ENCODE peak calls at places on chromosomes 2 and 18, in eight cellular contexts. S, P, Y, M, B, Z, K and L are unnamed samples.

GRCh38 chr2:218559021-218559420 is 9.1 kb downstream of the USP37 start:
- DNase-seq in B (no peak), M (no peak), P (no peak), Z (no peak), Y (no peak), K (no peak), S (no peak), L (no peak)

GRCh38 chr2:11292464-11293255 is 51.8 kb downstream of the ROCK2 start:
- DNase-seq in Z (no peak), M (peak; percentile 93), Y (no peak), B (no peak), P (no peak), K (no peak), S (no peak), L (peak; percentile 74)

GRCh38 chr2:62540786-62541168 is 34.8 kb upstream of the TMEM17 start:
- DNase-seq in Z (no peak), Y (no peak), B (no peak), P (no peak), S (no peak), K (no peak), M (no peak), L (no peak)

GRCh38 chr2:24411488-24412146 is 51.3 kb upstream of the ITSN2 start:
- DNase-seq in Z (no peak), M (no peak), B (no peak), P (no peak), K (no peak), Y (no peak), S (no peak), L (no peak)

GRCh38 chr2:47310801-47311560 is 92.0 kb upstream of the MSH2 start:
- DNase-seq in P (no peak), Z (no peak), Y (peak; percentile 70), M (no peak), B (no peak), S (no peak), K (peak; percentile 73), L (no peak)

GRCh38 chr2:29697181-29697580 is 224.2 kb downstream of the ALK start:
- DNase-seq in K (no peak), M (no peak), P (no peak), Z (no peak), B (no peak), S (no peak), Y (no peak), L (no peak)

GRCh38 chr2:146652311-146652710 is 1192.5 kb upstream of the ACVR2A start:
- DNase-seq in M (no peak), B (no peak), S (no peak), K (no peak), Y (no peak), P (no peak), Z (no peak), L (no peak)

GRCh38 chr2:13002536-13002935 is 285.8 kb downstream of the TRIB2 start:
- DNase-seq in K (no peak), S (no peak), P (no peak), B (no peak), M (peak; percentile 79), Y (no peak), Z (no peak), L (no peak)

GRCh38 chr2:99850076-99850710 is 292.2 kb downstream of the AFF3 start:
- DNase-seq in S (no peak), Y (no peak), M (no peak), P (no peak), K (no peak), Z (no peak), B (no peak), L (no peak)

GRCh38 chr2:9897796-9898195 is 53.7 kb upstream of the GRHL1 start:
- DNase-seq in Y (no peak), P (no peak), S (no peak), K (no peak), Z (no peak), M (no peak), B (no peak), L (no peak)
- H3K9ac ChIP-seq in Y (no peak overlapping the region), P (no peak overlapping the region), S (no peak overlapping the region), K (no peak overlapping the region), Z (no peak overlapping the region), M (peak overlapping the region; percentile 9), B (no peak overlapping the region), L (no peak overlapping the region)

GRCh38 chr2:172430671-172431070 is 3.3 kb downstream of the ITGA6 start:
- DNase-seq in P (no peak), S (peak; percentile 78), Y (no peak), M (no peak), Z (no peak), B (no peak), K (no peak), L (no peak)
- H3K4me3 ChIP-seq in P (no peak overlapping the region), S (no peak overlapping the region), Y (peak overlapping the region; percentile 85), M (no peak overlapping the region), Z (no peak overlapping the region), B (no peak overlapping the region), K (no peak overlapping the region), L (no peak overlapping the region)

GRCh38 chr2:172211507-172211906 is 108.8 kb upstream of the DLX2 start:
- DNase-seq in M (no peak), B (no peak), K (no peak), P (no peak), Y (no peak), Z (no peak), S (no peak), L (no peak)
- TF ChIP-seq POLR2AphosphoS5 in M (no peak), B (no peak), K (no peak), P (no peak), Y (no peak), Z (no peak), S (no peak), L (no peak)

GRCh38 chr2:197254776-197255521 is 55.6 kb downstream of the ANKRD44 start:
- DNase-seq in K (no peak), P (no peak), Y (peak; percentile 42), B (no peak), Z (no peak), S (no peak), M (no peak), L (no peak)
- H3K9ac ChIP-seq in K (no peak overlapping the region), P (no peak overlapping the region), Y (peak overlapping the region; percentile 39), B (peak overlapping the region; percentile 86), Z (no peak overlapping the region), S (no peak overlapping the region), M (no peak overlapping the region), L (no peak overlapping the region)

DNA sequence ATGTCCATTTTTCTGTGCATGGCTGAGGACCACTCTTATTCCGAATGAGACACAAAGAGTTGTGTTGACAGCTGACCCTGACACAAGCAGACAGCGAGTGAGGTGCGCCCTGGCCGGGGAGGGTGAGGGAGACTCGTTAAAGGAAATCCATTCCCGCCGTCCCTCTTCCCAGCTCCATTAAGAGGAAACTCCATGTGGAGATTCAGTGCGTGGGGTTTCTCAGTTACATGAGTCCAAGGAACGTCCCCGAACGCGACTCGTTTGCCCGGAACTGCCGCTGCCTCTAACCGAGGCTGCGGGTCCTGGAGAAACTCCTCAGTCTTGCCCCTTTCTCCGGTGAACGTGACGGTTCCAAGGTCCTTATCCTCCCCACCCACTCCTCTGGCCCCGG is 1.0 kb downstream of the GREB1L start:
- DNase-seq in Z (no peak), S (no peak), M (no peak), K (no peak), Y (no peak), B (no peak), P (peak; percentile 55), L (no peak)
- H3K4me3 ChIP-seq in Z (no peak overlapping the region), S (peak overlapping the region; percentile 54), M (peak overlapping the region; percentile 59), K (peak overlapping the region; percentile 76), Y (no peak overlapping the region), B (no peak overlapping the region), P (peak overlapping the region; percentile 70), L (no peak overlapping the region)

GRCh38 chr2:237478969-237479368 is 8.1 kb upstream of the MLPH start:
- DNase-seq in B (no peak), S (no peak), K (no peak), Z (no peak), M (no peak), Y (no peak), P (no peak), L (no peak)
- TF ChIP-seq POLR2AphosphoS5 in B (no peak), S (no peak), K (no peak), Z (no peak), M (no peak), Y (no peak), P (no peak), L (no peak)